ENCODE peak calls at places on chromosomes 4 and X, in nine cellular contexts. U is pons; J is NCI-H1436 treated with DMSO at 0.1 percent for 48 hours; Y is NCI-H1417; T is iPS DF 6.9; O is upper lobe of right lung; I is T-helper 1 cell; Q is stimulated activated CD8-positive, alpha-beta memory T cell treated with anti-CD3 and anti-CD28 coated beads, Interleukin-7, amount 100 ng/mL, for 1 hour; L is LoVo. W is an unnamed sample.

GRCh38 chr4:134327274-134328122 is 125.9 kb upstream of the PABPC4L start:
- DNase-seq in U (no peak), J (no peak), Y (no peak), T (no peak), O (no peak), I (no peak), Q (no peak), L (no peak), W (no peak)

GRCh38 chr4:127610488-127610887 is 22.3 kb upstream of the INTU start:
- DNase-seq in U (no peak), J (no peak), Y (no peak), T (no peak), O (no peak), I (no peak), Q (no peak), L (no peak), W (no peak)

GRCh38 chr4:56506110-56506705 is 617 bp downstream of the ARL9 start:
- DNase-seq in U (no peak), J (no peak), Y (no peak), T (no peak), O (no peak), I (no peak), Q (no peak), L (no peak), W (no peak)

GRCh38 chr4:36351082-36351666 is 69.8 kb downstream of the DTHD1 start:
- DNase-seq in U (peak; percentile 95), J (no peak), Y (peak; percentile 68), T (peak; percentile 11), O (peak; percentile 68), I (peak; percentile 38), Q (peak; percentile 51), L (peak; percentile 50), W (peak; percentile 33)

GRCh38 chr4:103498161-103499070 is 221.4 kb downstream of the TACR3 start:
- DNase-seq in U (no peak), J (no peak), Y (no peak), T (no peak), O (no peak), I (no peak), Q (no peak), L (no peak), W (no peak)

GRCh38 chr4:137934921-137935320 is 307.2 kb downstream of the SLC7A11 start:
- DNase-seq in U (no peak), J (no peak), Y (no peak), T (no peak), O (no peak), I (no peak), Q (no peak), L (no peak), W (no peak)

GRCh38 chr4:7909966-7910720 is 29.5 kb downstream of the AFAP1 start:
- DNase-seq in U (peak; percentile 20), J (no peak), Y (no peak), T (no peak), O (no peak), I (no peak), Q (no peak), L (no peak), W (no peak)

GRCh38 chr4:63632858-63633257 is 776.4 kb downstream of the TECRL start:
- DNase-seq in U (no peak), J (no peak), Y (no peak), T (no peak), O (no peak), I (no peak), Q (no peak), L (no peak), W (no peak)

GRCh38 chr4:74531952-74532794 is 87.2 kb downstream of the AREG start:
- DNase-seq in U (peak; percentile 88), J (no peak), Y (peak; percentile 80), T (peak; percentile 60), O (no peak), I (no peak), Q (no peak), L (peak; percentile 88), W (peak; percentile 33)

GRCh38 chrX:153924149-153924861 is 1.8 kb downstream of the ARHGAP4 start:
- DNase-seq in U (peak; percentile 39), J (peak; percentile 50), Y (no peak), T (no peak), O (no peak), I (no peak), Q (no peak), L (no peak), W (no peak)